ENCODE peak calls at places on chromosomes 6 and 20, in eight cellular contexts. G, Y, Z, V, N, S, P and X are unnamed samples.

GRCh38 chr6:166460473-166461437 is 78.0 kb upstream of the MPC1 start:
- DNase-seq in Y (no peak), S (no peak), Z (no peak), P (no peak), G (no peak), V (no peak), N (no peak), X (no peak)

GRCh38 chr6:106383573-106383972 is 23.1 kb downstream of the CRYBG1 start:
- DNase-seq in Z (peak; percentile 11), G (no peak), V (no peak), P (no peak), N (no peak), Y (no peak), S (no peak), X (no peak)

GRCh38 chr20:24138126-24138857 is 149.7 kb upstream of the GGTLC1 start:
- DNase-seq in Y (no peak), N (no peak), V (no peak), G (no peak), S (no peak), Z (no peak), P (no peak), X (peak; percentile 67)

GRCh38 chr6:35148167-35148741 is 7.1 kb upstream of the TCP11 start:
- DNase-seq in P (no peak), V (no peak), S (no peak), G (no peak), Y (peak; percentile 70), Z (peak; percentile 84), N (no peak), X (no peak)

GRCh38 chr6:7085911-7086310 is 21.9 kb upstream of the RREB1 start:
- DNase-seq in Y (no peak), P (peak; percentile 26), Z (peak; percentile 36), S (peak; percentile 55), V (peak; percentile 55), N (no peak), G (no peak), X (no peak)

GRCh38 chr20:24497851-24498250 is 28.4 kb downstream of the SYNDIG1 start:
- DNase-seq in P (no peak), Y (no peak), V (no peak), S (no peak), N (no peak), Z (no peak), G (no peak), X (no peak)

GRCh38 chr6:9520417-9521151 is 894.3 kb downstream of the TFAP2A start:
- DNase-seq in V (no peak), Z (peak; percentile 38), Y (no peak), P (no peak), G (peak; percentile 16), N (no peak), S (no peak), X (no peak)

GRCh38 chr20:50516935-50517816 is 7.0 kb downstream of the PTPN1 start:
- DNase-seq in Y (no peak), V (no peak), N (no peak), S (no peak), Z (no peak), G (no peak), P (peak; percentile 36), X (no peak)

GRCh38 chr6:42764883-42765653 is 16.8 kb upstream of the BICRAL start:
- DNase-seq in V (no peak), G (no peak), Y (no peak), Z (no peak), S (no peak), N (no peak), P (peak; percentile 26), X (no peak)

GRCh38 chr6:161417712-161418457 is 144.0 kb upstream of the AGPAT4 start:
- DNase-seq in Y (no peak), V (peak; percentile 72), Z (no peak), P (no peak), S (peak; percentile 83), G (peak; percentile 45), N (no peak), X (no peak)

GRCh38 chr6:150212745-150213144 is 69.9 kb downstream of the PPP1R14C start:
- DNase-seq in N (no peak), V (no peak), G (no peak), P (no peak), Z (no peak), Y (no peak), S (no peak), X (no peak)

GRCh38 chr6:41732601-41733348 is 2.6 kb downstream of the TFEB start:
- DNase-seq in V (no peak), G (no peak), Z (peak; percentile 71), S (no peak), P (peak; percentile 70), Y (no peak), N (no peak), X (no peak)
- H3K4me3 ChIP-seq in V (peak overlapping the region; percentile 96), G (peak overlapping the region; percentile 90), Z (no peak overlapping the region), S (no peak overlapping the region), P (no peak overlapping the region), Y (peak overlapping the region; percentile 72), N (peak overlapping the region; percentile 91), X (no peak overlapping the region)

DNA sequence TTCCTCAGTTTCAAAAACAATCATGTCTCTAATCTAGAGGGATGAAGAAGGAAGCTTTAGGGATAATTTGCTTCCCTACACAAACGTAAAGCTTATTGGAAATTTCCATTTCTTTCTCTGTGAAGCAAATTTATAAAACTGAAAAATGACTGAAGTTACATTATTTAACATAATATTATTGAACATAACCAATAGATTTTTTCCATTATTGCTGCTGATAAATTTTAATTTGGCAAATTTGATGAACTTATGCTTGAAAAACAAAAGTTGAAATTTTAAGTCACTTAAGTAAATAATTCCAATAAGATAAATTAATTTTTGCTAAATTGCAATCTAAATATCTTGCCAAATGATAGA is 140.9 kb downstream of the GMDS start:
- DNase-seq in V (no peak), Y (no peak), G (no peak), P (no peak), N (no peak), Z (no peak), S (no peak), X (no peak)
- TF ChIP-seq CTCF in V (no peak), Y (no peak), G (no peak), P (no peak), N (no peak), Z (no peak), S (no peak), X (no peak)

GRCh38 chr6:86715676-86716075 is 221.7 kb upstream of the HTR1E start:
- DNase-seq in Z (no peak), G (no peak), V (no peak), S (no peak), P (no peak), N (no peak), Y (no peak), X (no peak)
- TF ChIP-seq POLR2A in Z (no peak), G (no peak), V (no peak), S (no peak), P (no peak), N (no peak), Y (no peak), X (no peak)

GRCh38 chr20:54475334-54476287 is at the start of gene DOK5:
- DNase-seq in S (peak; percentile 36), Y (no peak), Z (no peak), V (peak; percentile 56), N (no peak), P (peak; percentile 8), G (no peak), X (no peak)

GRCh38 chr20:54476336-54476928 is 1.0 kb downstream of the DOK5 start:
- DNase-seq in Y (no peak), V (no peak), S (no peak), G (no peak), P (no peak), Z (no peak), N (no peak), X (no peak)

GRCh38 chr20:54474046-54474445 is 1.3 kb upstream of the DOK5 start:
- DNase-seq in Y (no peak), P (no peak), V (no peak), G (no peak), Z (no peak), S (no peak), N (no peak), X (no peak)

GRCh38 chr20:54473340-54473739 is 2.1 kb upstream of the DOK5 start:
- DNase-seq in Z (no peak), N (no peak), S (no peak), Y (no peak), P (no peak), G (no peak), V (no peak), X (no peak)

GRCh38 chr20:54474866-54475265 is 527 bp upstream of the DOK5 start:
- DNase-seq in V (no peak), Y (no peak), S (no peak), G (no peak), P (no peak), N (no peak), Z (no peak), X (no peak)
- H3K4me3 ChIP-seq in V (peak overlapping the region; percentile 73), Y (peak overlapping the region; percentile 85), S (peak overlapping the region; percentile 37), G (no peak overlapping the region), P (no peak overlapping the region), N (peak overlapping the region; percentile 41), Z (no peak overlapping the region), X (no peak overlapping the region)

GRCh38 chr6:154615483-154616025 is 105.1 kb upstream of the CNKSR3 start:
- DNase-seq in Y (no peak), Z (peak; percentile 45), P (peak; percentile 91), S (peak; percentile 58), V (peak; percentile 80), N (no peak), G (peak; percentile 87), X (no peak)
- TF ChIP-seq CTCF in Y (no peak), Z (no peak), P (peak; percentile 25), S (no peak), V (peak; percentile 46), N (no peak), G (no peak), X (no peak)

DNA sequence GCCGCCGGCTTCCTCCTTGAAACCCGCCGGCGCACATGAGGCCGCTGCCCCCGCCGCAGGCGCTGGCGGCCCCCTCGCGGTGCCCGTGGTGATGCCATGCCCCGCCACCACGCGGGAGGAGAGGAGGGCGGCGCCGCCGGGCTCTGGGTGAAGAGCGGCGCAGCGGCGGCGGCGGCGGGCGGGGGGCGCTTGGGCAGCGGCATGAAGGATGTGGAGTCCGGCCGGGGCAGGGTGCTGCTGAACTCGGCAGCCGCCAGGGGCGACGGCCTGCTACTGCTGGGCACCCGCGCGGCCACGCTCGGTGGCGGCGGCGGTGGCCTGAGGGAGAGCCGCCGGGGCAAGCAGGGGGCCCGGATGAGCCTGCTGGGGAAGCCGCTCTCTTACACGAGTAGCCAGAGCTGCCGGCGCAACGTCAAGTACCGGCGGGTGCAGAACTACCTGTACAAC is 253 bp downstream of the KCNQ5 start:
- DNase-seq in N (no peak), S (no peak), V (no peak), P (peak; percentile 30), Y (no peak), G (peak; percentile 36), Z (peak; percentile 92), X (no peak)
- TF ChIP-seq POLR2A in N (no peak), S (no peak), V (no peak), P (no peak), Y (no peak), G (no peak), Z (peak; percentile 44), X (no peak)

GRCh38 chr20:1185781-1186334 is 1.1 kb upstream of the TMEM74B start:
- DNase-seq in Z (peak; percentile 70), Y (peak; percentile 21), N (no peak), S (no peak), V (peak; percentile 55), P (peak; percentile 55), G (peak; percentile 78), X (no peak)
- H3K4me3 ChIP-seq in Z (no peak overlapping the region), Y (no peak overlapping the region), N (peak overlapping the region; percentile 49), S (no peak overlapping the region), V (peak overlapping the region; percentile 59), P (peak overlapping the region; percentile 11), G (peak overlapping the region; percentile 94), X (no peak overlapping the region)